ENCODE peak calls at places on chromosomes 5 and 9, in seven cellular contexts. B, Z, R, Q, T, P and V are unnamed samples.

GRCh38 chr5:171808951-171809350 is 23.3 kb downstream of the SMIM23 start:
- DNase-seq in R (no peak), Q (no peak), T (no peak), B (no peak), P (no peak), Z (no peak), V (no peak)

GRCh38 chr9:128265348-128265847 is 10.4 kb downstream of the GOLGA2 start:
- DNase-seq in Z (no peak), R (no peak), P (no peak), Q (no peak), B (no peak), T (no peak), V (no peak)

GRCh38 chr5:78979899-78980298 is 5.2 kb downstream of the ARSB start:
- DNase-seq in Z (no peak), B (no peak), R (no peak), Q (no peak), P (no peak), T (no peak), V (no peak)

GRCh38 chr5:181054871-181055494 is 14.9 kb downstream of the BTNL9 start:
- DNase-seq in B (no peak), Q (no peak), T (no peak), P (no peak), R (no peak), Z (peak; percentile 81), V (no peak)

GRCh38 chr5:56429110-56429561 is 196.0 kb upstream of the ANKRD55 start:
- DNase-seq in T (no peak), B (peak; percentile 74), Q (no peak), P (no peak), Z (peak; percentile 20), R (peak; percentile 47), V (peak; percentile 100)

GRCh38 chr9:94894111-94894699 is 167.7 kb downstream of the AOPEP start:
- DNase-seq in Q (no peak), P (no peak), R (no peak), T (no peak), Z (no peak), B (no peak), V (no peak)

GRCh38 chr5:120538149-120538548 is 74.0 kb downstream of the PRR16 start:
- DNase-seq in B (no peak), T (no peak), Z (no peak), R (no peak), Q (no peak), P (no peak), V (no peak)

GRCh38 chr5:92364986-92365550 is 982.0 kb upstream of the ARRDC3 start:
- DNase-seq in R (no peak), T (no peak), Z (no peak), B (no peak), P (no peak), Q (no peak), V (no peak)

GRCh38 chr9:134301387-134302129 is 24.7 kb upstream of the RXRA start:
- DNase-seq in P (peak; percentile 74), Q (no peak), Z (no peak), B (peak; percentile 27), R (no peak), T (no peak), V (no peak)
- TF ChIP-seq JUND in P (peak; percentile 53), Q (no peak), Z (no peak), B (no peak), R (no peak), T (no peak), V (no peak)

GRCh38 chr9:134708672-134709038 is 67.1 kb downstream of the COL5A1 start:
- DNase-seq in P (no peak), Z (no peak), R (no peak), T (no peak), B (no peak), Q (no peak), V (no peak)

GRCh38 chr9:134710271-134710540 is 68.6 kb downstream of the COL5A1 start:
- DNase-seq in R (no peak), Z (no peak), P (no peak), Q (no peak), T (no peak), B (no peak), V (no peak)

GRCh38 chr9:134710912-134711311 is 69.3 kb downstream of the COL5A1 start:
- DNase-seq in B (no peak), Q (no peak), R (no peak), Z (no peak), P (no peak), T (no peak), V (no peak)

GRCh38 chr9:134707731-134708671 is 66.4 kb downstream of the COL5A1 start:
- DNase-seq in B (peak; percentile 54), Z (no peak), T (no peak), P (no peak), Q (no peak), R (no peak), V (no peak)

GRCh38 chr9:134709512-134710270 is 68.1 kb downstream of the COL5A1 start:
- DNase-seq in Q (no peak), P (no peak), Z (no peak), B (peak; percentile 55), R (no peak), T (no peak), V (no peak)
- TF ChIP-seq JUND in Q (no peak), P (no peak), Z (no peak), B (no peak), R (no peak), T (no peak), V (no peak)

GRCh38 chr9:124163988-124164350 is 93.8 kb upstream of the NEK6 start:
- DNase-seq in T (no peak), B (no peak), Z (no peak), R (no peak), P (no peak), Q (no peak), V (no peak)
- TF ChIP-seq JUND in T (no peak), B (no peak), Z (no peak), R (no peak), P (no peak), Q (no peak), V (no peak)

GRCh38 chr9:73011956-73012355 is 59.1 kb upstream of the ALDH1A1 start:
- DNase-seq in P (no peak), R (no peak), Q (no peak), T (no peak), Z (no peak), B (no peak), V (no peak)
- TF ChIP-seq JUND in P (no peak), R (no peak), Q (no peak), T (no peak), Z (no peak), B (no peak), V (no peak)